ENCODE peak calls at places on chromosomes 3 and 15, in six cellular contexts. G, T, L, Y, P and Z are unnamed samples.
A peak's percentile ranks its signal among the peaks of the same experiment; 100 is the strongest.

GRCh38 chr3:14278799-14279705 is 100.4 kb downstream of the LSM3 start:
- DNase-seq in T (no peak), Y (no peak), G (peak; percentile 55), P (no peak), L (peak; percentile 93), Z (no peak)

GRCh38 chr3:14431556-14431927 is 29.1 kb downstream of the SLC6A6 start:
- DNase-seq in P (no peak), Y (no peak), L (no peak), T (no peak), G (peak; percentile 56), Z (peak; percentile 90)

GRCh38 chr3:51873876-51874275 is 1.5 kb downstream of the IQCF5 start:
- DNase-seq in P (no peak), Y (no peak), G (no peak), T (no peak), L (no peak), Z (no peak)

GRCh38 chr3:195897081-195897852 is 11.1 kb downstream of the TNK2 start:
- DNase-seq in G (peak; percentile 54), P (no peak), Y (no peak), L (peak; percentile 80), T (no peak), Z (no peak)

GRCh38 chr3:61601831-61602230 is 40.5 kb downstream of the PTPRG start:
- DNase-seq in T (no peak), P (no peak), G (no peak), Y (no peak), L (peak; percentile 70), Z (no peak)

GRCh38 chr15:89566621-89567294 is 8.5 kb upstream of the TICRR start:
- DNase-seq in T (no peak), Y (no peak), L (no peak), G (no peak), P (no peak), Z (no peak)

GRCh38 chr3:155934215-155934614 is 63.8 kb downstream of the GMPS start:
- DNase-seq in G (no peak), P (no peak), Y (no peak), T (no peak), L (no peak), Z (no peak)

GRCh38 chr3:27532931-27533607 is 48.9 kb upstream of the SLC4A7 start:
- DNase-seq in G (no peak), L (peak; percentile 62), T (no peak), Y (no peak), P (peak; percentile 18), Z (no peak)

GRCh38 chr3:74614133-74614967 is at the start of gene CNTN3:
- DNase-seq in G (no peak), P (peak; percentile 88), L (peak; percentile 81), Y (no peak), T (no peak), Z (no peak)

GRCh38 chr15:35874260-35874905 is 328.4 kb upstream of the DPH6 start:
- DNase-seq in T (no peak), Y (no peak), G (peak; percentile 7), L (no peak), P (no peak), Z (no peak)

GRCh38 chr3:127394984-127395662 is 107.3 kb upstream of the PRR20G start:
- DNase-seq in L (peak; percentile 50), P (peak; percentile 44), T (no peak), Y (no peak), G (no peak), Z (no peak)

GRCh38 chr15:25670025-25670554 is 193.0 kb downstream of the ATP10A start:
- DNase-seq in T (no peak), P (peak; percentile 91), Y (no peak), L (peak; percentile 92), G (no peak), Z (no peak)

GRCh38 chr15:20349774-20350498 is 191.7 kb downstream of the GOLGA6L6 start:
- DNase-seq in Y (no peak), G (peak; percentile 20), T (no peak), P (no peak), L (peak; percentile 63), Z (no peak)

GRCh38 chr15:38612159-38612863 is 47.7 kb upstream of the RASGRP1 start:
- DNase-seq in G (no peak), T (peak; percentile 18), Y (no peak), P (no peak), L (no peak), Z (no peak)

GRCh38 chr3:127970966-127971592 is 56.0 kb downstream of the KBTBD12 start:
- DNase-seq in T (no peak), L (peak; percentile 70), P (peak; percentile 70), G (peak; percentile 37), Y (peak; percentile 51), Z (no peak)

GRCh38 chr3:10557250-10557649 is 51.9 kb upstream of the ATP2B2 start:
- DNase-seq in P (no peak), L (no peak), G (no peak), Y (no peak), T (no peak), Z (no peak)

GRCh38 chr15:68371160-68371559 is 60.8 kb downstream of the ITGA11 start:
- DNase-seq in P (no peak), Y (no peak), T (no peak), G (no peak), L (peak; percentile 23), Z (no peak)